ENCODE peak calls at places on chromosomes 7 and 10, in four cellular contexts. F is endothelial cell of umbilical vein, X is IMR-90, A is K562. T is an unnamed sample.

GRCh38 chr7:82339958-82340357 is 103.6 kb downstream of the CACNA2D1 start:
- DNase-seq in F (no peak), A (no peak), X (no peak), T (no peak)

GRCh38 chr10:99631496-99631895 is 11.3 kb upstream of the SLC25A28 start:
- DNase-seq in F (no peak), A (no peak), X (peak), T (no peak)

GRCh38 chr7:158811461-158811860 is 17.8 kb downstream of the ESYT2 start:
- DNase-seq in F (no peak), X (peak), A (peak), T (no peak)

GRCh38 chr10:110007171-110007700 is 548 bp upstream of the ADD3 start:
- DNase-seq in A (peak), F (no peak), X (peak), T (no peak)

GRCh38 chr7:114670676-114671075 is 251.2 kb upstream of the MDFIC start:
- DNase-seq in F (no peak), X (no peak), A (no peak), T (no peak)

GRCh38 chr10:6013413-6014192 is 36.3 kb upstream of the IL15RA start:
- DNase-seq in F (no peak), A (peak), X (no peak), T (no peak)

GRCh38 chr7:47375121-47375551 is 206.8 kb downstream of the TNS3 start:
- DNase-seq in A (no peak), F (no peak), X (peak), T (no peak)

GRCh38 chr10:88152720-88153119 is 289.3 kb downstream of the PTEN start:
- DNase-seq in A (no peak), F (peak), X (peak), T (peak)

GRCh38 chr10:121702351-121703320 is 104.4 kb upstream of the FGFR2 start:
- DNase-seq in F (no peak), X (peak), A (no peak), T (no peak)

GRCh38 chr10:59865101-59865500 is 41.3 kb downstream of the CCDC6 start:
- DNase-seq in X (peak), F (no peak), A (peak), T (no peak)

GRCh38 chr10:36048236-36048635 is 406.1 kb upstream of the FZD8 start:
- DNase-seq in F (no peak), A (no peak), X (peak), T (no peak)

GRCh38 chr10:99461230-99461629 is 30.8 kb upstream of the GOT1 start:
- DNase-seq in X (peak), F (peak), A (no peak), T (no peak)

GRCh38 chr10:91350651-91351081 is 59.5 kb upstream of the HECTD2 start:
- DNase-seq in F (peak), X (no peak), A (no peak), T (no peak)

GRCh38 chr7:47826754-47827153 is 121.5 kb downstream of the PKD1L1 start:
- DNase-seq in A (no peak), F (no peak), X (peak), T (no peak)

GRCh38 chr10:78780551-78780961 is 288.2 kb upstream of the ZMIZ1 start:
- DNase-seq in X (no peak), A (no peak), F (no peak), T (no peak)

GRCh38 chr10:62231805-62232204 is 36.8 kb downstream of the RTKN2 start:
- DNase-seq in X (no peak), F (no peak), A (no peak), T (no peak)

GRCh38 chr7:21920931-21921330 is 24.8 kb downstream of the CDCA7L start:
- DNase-seq in A (no peak), F (no peak), X (no peak), T (no peak)

GRCh38 chr10:101892782-101893391 is 49.3 kb upstream of the KCNIP2 start:
- DNase-seq in F (no peak), A (no peak), X (peak), T (no peak)

GRCh38 chr7:159032753-159033472 is 111.8 kb downstream of the VIPR2 start:
- DNase-seq in A (no peak), X (no peak), F (no peak), T (no peak)

GRCh38 chr7:52555805-52556204 is 479.6 kb upstream of the POM121L12 start:
- DNase-seq in X (no peak), A (no peak), F (no peak), T (no peak)

GRCh38 chr10:71671983-71672535 is 47.5 kb downstream of the C10orf105 start:
- DNase-seq in A (peak), F (no peak), X (no peak), T (no peak)

GRCh38 chr7:140475747-140476333 is 3.5 kb downstream of the MKRN1 start:
- DNase-seq in X (peak), A (peak), F (peak), T (no peak)

GRCh38 chr10:10865303-10865702 is 152.4 kb upstream of the CELF2 start:
- DNase-seq in F (no peak), X (peak), A (no peak), T (no peak)

GRCh38 chr7:121041516-121042148 is 53.1 kb downstream of the CPED1 start:
- DNase-seq in A (no peak), F (peak), X (peak), T (no peak)

GRCh38 chr10:6920072-6921019 is 340.3 kb upstream of the PRKCQ start:
- DNase-seq in X (peak), F (peak), A (peak), T (no peak)

GRCh38 chr10:117320050-117320665 is 55.1 kb downstream of the PDZD8 start:
- DNase-seq in A (peak), X (peak), F (peak), T (no peak)

GRCh38 chr10:62130948-62131347 is 137.7 kb downstream of the RTKN2 start:
- DNase-seq in X (peak), A (no peak), F (peak), T (no peak)

GRCh38 chr10:35304649-35305048 is 31.7 kb upstream of the CCNY start:
- DNase-seq in A (no peak), X (no peak), F (no peak), T (no peak)

GRCh38 chr10:69215405-69216176 is 4.5 kb upstream of the HKDC1 start:
- DNase-seq in F (peak), X (no peak), A (no peak), T (no peak)

DNA sequence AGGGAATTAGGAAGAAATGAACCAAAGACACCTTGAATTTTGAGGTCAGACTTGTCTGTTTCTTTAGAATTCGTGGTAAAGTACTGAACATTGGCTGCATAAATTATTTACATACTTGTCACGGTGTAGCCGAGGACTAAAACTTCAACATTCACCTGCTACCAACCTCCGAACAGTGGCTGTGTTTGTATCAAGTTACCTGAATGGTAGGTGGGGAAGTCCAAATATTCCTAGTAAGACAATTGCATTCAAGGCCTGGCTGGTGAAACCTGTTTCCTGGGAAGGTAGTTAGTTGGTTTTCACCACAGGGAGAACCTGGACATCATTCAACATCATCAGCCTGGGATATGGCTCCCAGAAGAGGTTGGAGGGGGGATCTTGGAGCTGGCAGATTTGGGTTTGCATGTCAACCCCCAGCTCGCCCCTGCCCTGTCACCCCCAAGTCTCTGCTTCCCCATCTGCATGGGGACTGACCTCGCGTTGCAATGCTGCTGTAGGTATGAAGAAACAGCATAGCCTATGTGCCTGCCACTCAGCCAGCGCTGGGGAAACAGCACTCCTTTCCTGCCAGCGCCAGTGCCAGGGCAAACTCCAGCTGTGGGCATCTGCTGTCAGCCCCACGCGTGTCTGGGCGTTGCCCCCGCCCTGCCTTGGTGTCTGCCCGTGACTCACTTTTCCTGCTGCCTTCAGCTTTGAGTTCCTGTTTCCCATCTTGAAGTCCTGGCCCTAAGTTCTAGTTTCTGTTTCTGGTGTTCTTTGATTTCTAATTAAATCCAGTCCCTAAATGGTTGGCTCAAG is 12.7 kb upstream of the LARP4B start:
- DNase-seq in A (no peak), F (peak), X (peak), T (no peak)
- TF ChIP-seq FOS in A (no peak), F (peak), X (no peak), T (no peak)

GRCh38 chr7:1889556-1890181 is 219.6 kb downstream of the ELFN1 start:
- DNase-seq in A (no peak), F (no peak), X (peak), T (no peak)
- TF ChIP-seq FOS in A (no peak), F (no peak), X (peak), T (no peak)

GRCh38 chr10:28663576-28664368 is 13.5 kb upstream of the BAMBI start:
- DNase-seq in A (peak), X (peak), F (peak), T (no peak)
- TF ChIP-seq FOS in A (no peak), X (no peak), F (no peak), T (no peak)

GRCh38 chr7:92836489-92837213 is at the start of gene CDK6:
- DNase-seq in X (peak), F (peak), A (peak), T (no peak)

GRCh38 chr7:92835851-92836488 is 403 bp downstream of the CDK6 start:
- DNase-seq in X (no peak), F (no peak), A (peak), T (no peak)

GRCh38 chr7:92833766-92834605 is 2.4 kb downstream of the CDK6 start:
- DNase-seq in X (peak), A (peak), F (peak), T (no peak)

GRCh38 chr7:92834661-92835139 is 1.7 kb downstream of the CDK6 start:
- DNase-seq in F (peak), X (no peak), A (peak), T (no peak)

GRCh38 chr7:92835140-92835850 is 1.1 kb downstream of the CDK6 start:
- DNase-seq in X (peak), A (peak), F (peak), T (no peak)
- TF ChIP-seq FOS in X (no peak), A (no peak), F (peak), T (no peak)

GRCh38 chr10:96678725-96679124 is 41.6 kb downstream of the PIK3AP1 start:
- DNase-seq in A (no peak), F (no peak), X (no peak), T (no peak)
- TF ChIP-seq FOS in A (no peak), F (no peak), X (no peak), T (no peak)

GRCh38 chr7:143390098-143390772 is 9.1 kb downstream of the ZYX start:
- DNase-seq in A (no peak), X (no peak), F (no peak), T (no peak)

GRCh38 chr7:143390773-143391114 is 9.6 kb downstream of the ZYX start:
- DNase-seq in X (no peak), F (no peak), A (no peak), T (no peak)

GRCh38 chr7:143388051-143388450 is 6.9 kb downstream of the ZYX start:
- DNase-seq in F (no peak), A (peak), X (no peak), T (no peak)

GRCh38 chr7:143388491-143389101 is 7.5 kb downstream of the ZYX start:
- DNase-seq in F (no peak), A (peak), X (no peak), T (no peak)

GRCh38 chr7:143389316-143390097 is 8.4 kb downstream of the ZYX start:
- DNase-seq in X (no peak), A (peak), F (no peak), T (no peak)
- TF ChIP-seq FOS in X (no peak), A (no peak), F (no peak), T (no peak)

GRCh38 chr10:48800283-48800675 is 115.6 kb downstream of the WDFY4 start:
- DNase-seq in X (no peak), F (no peak), A (peak), T (peak)
- TF ChIP-seq FOS in X (no peak), F (no peak), A (no peak), T (no peak)

DNA sequence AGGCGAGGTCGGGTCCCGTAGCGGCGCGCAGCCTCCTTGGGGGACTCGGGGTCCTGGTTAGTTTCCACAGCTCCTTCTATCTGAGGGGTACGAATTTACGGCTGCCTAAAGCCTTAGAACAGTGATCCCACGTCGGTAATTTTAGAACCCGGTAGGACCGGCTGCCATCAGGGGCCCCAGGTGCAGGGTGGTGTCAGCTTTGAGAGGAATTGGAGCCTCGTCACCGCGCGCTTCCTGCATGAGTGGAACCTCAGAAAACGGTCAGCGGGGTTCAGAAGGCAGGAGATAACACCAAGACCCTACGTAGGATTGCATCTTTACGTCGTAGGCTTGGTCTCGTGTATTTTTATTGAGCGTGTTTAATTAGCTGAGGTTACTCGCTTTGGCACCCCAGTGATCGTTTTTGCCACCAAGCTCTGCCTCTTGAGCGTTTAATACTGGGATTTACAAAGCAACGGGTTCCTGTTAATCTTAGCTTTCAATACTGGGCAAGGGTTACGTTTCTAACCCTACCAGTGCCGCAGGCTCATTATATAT is 443 bp downstream of the RNF32 start:
- DNase-seq in F (no peak), A (no peak), X (peak), T (no peak)
- TF ChIP-seq FOS in F (no peak), A (no peak), X (no peak), T (no peak)

GRCh38 chr7:150751702-150752101 is 14.5 kb downstream of the GIMAP5 start:
- DNase-seq in F (no peak), X (no peak), A (peak), T (no peak)
- TF ChIP-seq FOS in F (no peak), X (no peak), A (no peak), T (no peak)

GRCh38 chr10:50605280-50606270 is 18.2 kb downstream of the SGMS1 start:
- DNase-seq in X (peak), F (peak), A (no peak), T (no peak)
- TF ChIP-seq FOS in X (peak), F (no peak), A (no peak), T (no peak)